ENCODE peak calls at places on chromosomes 6 and 20, in five cellular contexts. X, B, C, G and U are unnamed samples.

GRCh38 chr20:19815553-19815991 is 57.5 kb downstream of the RIN2 start:
- DNase-seq in B (no peak), X (peak), C (no peak), G (no peak), U (peak)

GRCh38 chr6:34920097-34920496 is 31.0 kb downstream of the ANKS1A start:
- DNase-seq in X (no peak), C (no peak), B (no peak), G (no peak), U (no peak)

GRCh38 chr6:169321546-169321945 is 67.9 kb upstream of the THBS2 start:
- DNase-seq in C (no peak), B (no peak), G (no peak), X (no peak), U (no peak)

GRCh38 chr6:123380257-123380656 is 256.5 kb downstream of the TRDN start:
- DNase-seq in B (peak), X (no peak), C (no peak), G (peak), U (peak)

GRCh38 chr6:108675226-108676160 is 114.8 kb downstream of the FOXO3 start:
- DNase-seq in B (no peak), C (no peak), X (no peak), G (no peak), U (no peak)

GRCh38 chr20:49179368-49180277 is 8.5 kb downstream of the STAU1 start:
- DNase-seq in B (no peak), C (no peak), X (no peak), G (no peak), U (no peak)

GRCh38 chr6:353642-354614 is 37.6 kb upstream of the IRF4 start:
- DNase-seq in C (no peak), X (no peak), B (no peak), G (no peak), U (no peak)

GRCh38 chr6:28589234-28589951 is 63.7 kb downstream of the GPX5 start:
- DNase-seq in C (peak), X (peak), G (peak), B (peak), U (peak)

GRCh38 chr20:51797357-51798025 is 4.8 kb downstream of the SALL4 start:
- DNase-seq in B (no peak), G (no peak), C (no peak), X (no peak), U (no peak)

GRCh38 chr6:132369526-132369925 is 31.7 kb downstream of the MOXD1 start:
- DNase-seq in X (no peak), B (no peak), C (no peak), G (no peak), U (no peak)

GRCh38 chr20:24699321-24700165 is 230.1 kb downstream of the SYNDIG1 start:
- DNase-seq in B (no peak), G (no peak), C (no peak), X (no peak), U (no peak)

GRCh38 chr20:49452011-49452482 is 30.4 kb downstream of the KCNB1 start:
- DNase-seq in X (no peak), B (no peak), C (no peak), G (no peak), U (no peak)

GRCh38 chr6:133544419-133544818 is 303.3 kb downstream of the EYA4 start:
- DNase-seq in C (no peak), B (no peak), G (no peak), X (no peak), U (no peak)

GRCh38 chr6:170274713-170275560 is 15.9 kb downstream of the DLL1 start:
- DNase-seq in B (no peak), X (no peak), C (no peak), G (no peak), U (no peak)

GRCh38 chr6:105798057-105798456 is 288.1 kb upstream of the PRDM1 start:
- DNase-seq in C (no peak), B (no peak), G (no peak), X (no peak), U (no peak)
- TF ChIP-seq POLR2AphosphoS5 in C (no peak), B (no peak), G (no peak), X (no peak), U (no peak)

GRCh38 chr6:13488896-13489237 is 1.5 kb upstream of the GFOD1 start:
- DNase-seq in C (no peak), X (no peak), B (no peak), G (no peak), U (no peak)
- TF ChIP-seq SIN3A in C (no peak), X (no peak), B (no peak), G (no peak), U (no peak)

GRCh38 chr6:75748743-75749538 is at the start of gene MYO6:
- DNase-seq in G (peak), B (peak), C (no peak), X (no peak), U (no peak)
- TF ChIP-seq POLR2AphosphoS5 in G (peak), B (peak), C (peak), X (peak), U (peak)

DNA sequence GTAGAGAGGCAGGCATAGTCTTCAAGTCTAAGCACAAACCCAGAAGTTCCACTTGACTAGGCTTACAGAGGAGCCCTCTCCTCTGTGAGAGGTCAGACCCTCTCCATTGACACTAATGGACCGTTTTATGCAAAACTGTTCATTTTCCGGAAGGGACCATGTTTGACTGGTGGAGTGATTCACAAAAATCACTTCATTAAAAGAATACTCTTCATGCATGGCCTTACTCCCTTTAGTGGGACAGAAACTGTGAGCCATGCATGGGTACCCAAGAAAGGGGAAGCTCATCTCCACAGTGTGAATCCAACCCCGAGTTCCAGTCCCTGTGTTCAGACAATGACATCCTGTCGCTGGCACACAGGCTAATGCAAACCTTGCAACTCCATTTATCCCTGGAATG is 63.2 kb downstream of the OLIG3 start:
- DNase-seq in B (no peak), X (no peak), G (no peak), C (peak), U (no peak)
- TF ChIP-seq SIN3A in B (no peak), X (no peak), G (no peak), C (no peak), U (no peak)

GRCh38 chr20:46683620-46683938 is 5.7 kb downstream of the TP53RK start:
- DNase-seq in X (no peak), C (no peak), B (no peak), G (no peak), U (no peak)
- TF ChIP-seq POLR2AphosphoS5 in X (no peak), C (no peak), B (no peak), G (no peak), U (no peak)

GRCh38 chr6:152748843-152749242 is 1.8 kb upstream of the VIP start:
- DNase-seq in X (no peak), C (no peak), G (no peak), B (no peak), U (peak)
- TF ChIP-seq SIN3A in X (no peak), C (no peak), G (no peak), B (no peak), U (no peak)